ENCODE peak calls at places on chromosomes 6 and 20, in six cellular contexts. X, V, P, F, N and C are unnamed samples.

GRCh38 chr6:422423-423061 is 31.0 kb downstream of the IRF4 start:
- DNase-seq in X (no peak), V (no peak), P (no peak), F (no peak), N (no peak), C (no peak)

GRCh38 chr6:56349196-56349595 is 101.8 kb upstream of the COL21A1 start:
- DNase-seq in X (no peak), V (no peak), P (no peak), F (no peak), N (no peak), C (no peak)

GRCh38 chr6:108074057-108074358 is 533 bp downstream of the OSTM1 start:
- DNase-seq in X (no peak), V (no peak), P (no peak), F (no peak), N (no peak), C (no peak)

GRCh38 chr6:165220030-165220429 is 89.4 kb downstream of the C6orf118 start:
- DNase-seq in X (no peak), V (no peak), P (no peak), F (no peak), N (no peak), C (no peak)

GRCh38 chr20:63292292-63292701 is 689 bp upstream of the COL20A1 start:
- DNase-seq in X (no peak), V (no peak), P (no peak), F (no peak), N (no peak), C (no peak)

GRCh38 chr6:42104095-42104806 is 38.2 kb downstream of the C6orf132 start:
- DNase-seq in X (peak; percentile 84), V (no peak), P (no peak), F (peak; percentile 39), N (peak; percentile 54), C (peak; percentile 57)

GRCh38 chr6:143000771-143001170 is 55.8 kb upstream of the HIVEP2 start:
- DNase-seq in X (no peak), V (no peak), P (no peak), F (no peak), N (no peak), C (no peak)

GRCh38 chr20:23116301-23117089 is 30.4 kb upstream of the CD93 start:
- DNase-seq in X (no peak), V (no peak), P (no peak), F (no peak), N (no peak), C (no peak)

GRCh38 chr6:100276311-100277057 is 188.2 kb downstream of the SIM1 start:
- DNase-seq in X (no peak), V (no peak), P (no peak), F (no peak), N (no peak), C (no peak)

GRCh38 chr6:82251942-82252341 is 4.4 kb upstream of the IBTK start:
- DNase-seq in X (peak; percentile 32), V (no peak), P (no peak), F (no peak), N (no peak), C (no peak)

GRCh38 chr6:129709909-129710721 is at the start of gene ARHGAP18:
- DNase-seq in X (peak; percentile 49), V (no peak), P (no peak), F (peak; percentile 62), N (peak; percentile 68), C (peak; percentile 55)

GRCh38 chr6:24980507-24981384 is 45.0 kb upstream of the RIPOR2 start:
- DNase-seq in X (no peak), V (no peak), P (no peak), F (no peak), N (no peak), C (no peak)

GRCh38 chr20:63031251-63032014 is 24.7 kb upstream of the BHLHE23 start:
- DNase-seq in X (no peak), V (no peak), P (no peak), F (no peak), N (no peak), C (no peak)

GRCh38 chr20:2254333-2254732 is 41.5 kb upstream of the TGM3 start:
- DNase-seq in X (no peak), V (no peak), P (no peak), F (no peak), N (no peak), C (no peak)